ENCODE peak calls at places on chromosomes 12 and 14, in four cellular contexts. R, O, V and I are unnamed samples. For H3K27me3, the result is how much of the 10 kb centered on the place peaks cover.

GRCh38 chr14:92122351-92122677 is 545 bp downstream of the CPSF2 start:
- DNase-seq in R (no peak), O (no peak), V (no peak), I (no peak)

GRCh38 chr12:111429760-111430417 is 24.2 kb downstream of the SH2B3 start:
- DNase-seq in R (no peak), O (peak), V (no peak), I (no peak)

GRCh38 chr12:106583578-106584103 is 837 bp downstream of the RFX4 start:
- DNase-seq in R (no peak), O (no peak), V (no peak), I (no peak)

GRCh38 chr12:45296046-45296586 is 80.2 kb downstream of the ANO6 start:
- DNase-seq in R (no peak), O (no peak), V (no peak), I (no peak)

GRCh38 chr12:51890511-51891171 is 2.7 kb downstream of the ANKRD33 start:
- DNase-seq in R (no peak), O (no peak), V (no peak), I (peak)

GRCh38 chr14:89013698-89014569 is 189.5 kb downstream of the TTC8 start:
- DNase-seq in R (no peak), O (no peak), V (no peak), I (no peak)

GRCh38 chr14:104168603-104169002 is 30.2 kb downstream of the KIF26A start:
- DNase-seq in R (no peak), O (no peak), V (no peak), I (no peak)

GRCh38 chr14:74249433-74250375 is 10.5 kb downstream of the VSX2 start:
- DNase-seq in R (no peak), O (no peak), V (no peak), I (no peak)

GRCh38 chr14:53209370-53209769 is 56.2 kb upstream of the DDHD1 start:
- DNase-seq in R (no peak), O (no peak), V (no peak), I (no peak)

GRCh38 chr14:50835280-50835679 is 4.3 kb upstream of the NIN start:
- DNase-seq in R (no peak), O (peak), V (no peak), I (no peak)

GRCh38 chr12:517538-517937 is 57.8 kb downstream of the B4GALNT3 start:
- DNase-seq in R (no peak), O (no peak), V (no peak), I (no peak)

GRCh38 chr14:34180428-34180827 is 229.6 kb upstream of the EGLN3 start:
- DNase-seq in R (no peak), O (no peak), V (no peak), I (no peak)

GRCh38 chr14:88234442-88234841 is 88.6 kb downstream of the KCNK10 start:
- DNase-seq in R (no peak), O (no peak), V (no peak), I (no peak)

GRCh38 chr12:1457901-1458300 is 136.5 kb downstream of the FBXL14 start:
- DNase-seq in R (no peak), O (no peak), V (no peak), I (no peak)

GRCh38 chr12:113766880-113767878 is 198.9 kb downstream of the RBM19 start:
- DNase-seq in R (no peak), O (no peak), V (no peak), I (no peak)

GRCh38 chr12:92290016-92290685 is 144.5 kb upstream of the BTG1 start:
- DNase-seq in R (no peak), O (no peak), V (no peak), I (no peak)

GRCh38 chr12:47752552-47752951 is 6.1 kb downstream of the RAPGEF3 start:
- DNase-seq in R (no peak), O (no peak), V (no peak), I (no peak)

GRCh38 chr14:52055215-52055614 is 13.6 kb downstream of the NID2 start:
- DNase-seq in R (no peak), O (no peak), V (no peak), I (no peak)

GRCh38 chr14:61258985-61259384 is 22.2 kb downstream of the TMEM30B start:
- DNase-seq in R (no peak), O (no peak), V (no peak), I (no peak)

GRCh38 chr12:43337571-43338497 is 214.2 kb downstream of the ADAMTS20 start:
- DNase-seq in R (no peak), O (no peak), V (no peak), I (no peak)

GRCh38 chr12:80373666-80374065 is 70.4 kb upstream of the PTPRQ start:
- DNase-seq in R (no peak), O (no peak), V (no peak), I (no peak)

GRCh38 chr12:45726594-45727300 is 2.8 kb upstream of the ARID2 start:
- DNase-seq in R (peak), O (no peak), V (peak), I (peak)

GRCh38 chr12:112900298-112901145 is 6.2 kb upstream of the OAS1 start:
- DNase-seq in R (no peak), O (peak), V (no peak), I (no peak)

GRCh38 chr14:100188392-100189030 is 29.1 kb upstream of the DEGS2 start:
- DNase-seq in R (no peak), O (no peak), V (no peak), I (no peak)

GRCh38 chr14:65854215-65854614 is 441.7 kb downstream of the FUT8 start:
- DNase-seq in R (no peak), O (no peak), V (no peak), I (no peak)

GRCh38 chr12:130220361-130220760 is 58.1 kb downstream of the FZD10 start:
- DNase-seq in R (no peak), O (no peak), V (no peak), I (no peak)

GRCh38 chr12:130224613-130225012 is 62.3 kb downstream of the FZD10 start:
- DNase-seq in R (no peak), O (no peak), V (no peak), I (no peak)

GRCh38 chr12:130223767-130224244 is 61.5 kb downstream of the FZD10 start:
- DNase-seq in R (no peak), O (no peak), V (no peak), I (no peak)

GRCh38 chr12:130225347-130225746 is 63.1 kb downstream of the FZD10 start:
- DNase-seq in R (no peak), O (no peak), V (no peak), I (no peak)

DNA sequence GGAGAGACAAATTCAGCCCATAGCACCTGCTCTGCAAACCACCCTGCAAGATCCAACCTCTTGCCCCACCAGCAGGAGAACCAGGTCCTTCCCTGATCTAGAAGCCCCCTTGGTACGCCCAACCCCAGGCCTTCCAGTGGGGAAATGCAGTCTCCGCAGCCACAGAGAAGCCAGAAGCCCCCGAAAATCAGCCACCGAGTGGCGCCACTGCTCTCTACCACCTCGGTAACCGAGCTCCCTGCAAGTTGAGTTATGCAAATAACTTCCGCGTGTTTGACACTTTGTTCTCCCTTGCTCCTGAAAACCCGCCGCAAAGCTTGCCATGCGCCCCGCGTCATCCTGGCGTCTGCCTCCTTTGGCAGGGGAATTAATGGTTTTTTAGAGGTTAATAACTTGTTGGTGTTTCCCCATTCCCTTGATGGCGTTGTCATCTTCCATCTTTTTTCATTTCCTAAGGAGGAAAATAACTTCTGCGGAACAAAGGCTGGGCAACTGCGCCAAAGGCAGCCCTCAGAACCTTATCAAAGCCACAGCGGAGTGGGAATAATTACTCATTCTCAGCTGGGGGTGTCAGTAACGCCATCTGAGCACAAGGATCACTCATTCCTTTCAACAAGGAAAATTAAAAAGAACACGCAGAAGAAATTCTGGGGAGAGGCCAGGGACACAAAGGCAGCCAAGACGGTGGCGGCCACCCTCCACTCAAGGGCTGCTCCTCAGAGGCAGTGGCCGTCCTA is 60.4 kb downstream of the FZD10 start:
- DNase-seq in R (no peak), O (no peak), V (no peak), I (no peak)
- H3K27me3 ChIP-seq in R (half or more), O (under half), V (under half), I (under half)

GRCh38 chr14:46663382-46663781 is 11.8 kb upstream of the RPL10L start:
- DNase-seq in R (no peak), O (no peak), V (no peak), I (no peak)

DNA sequence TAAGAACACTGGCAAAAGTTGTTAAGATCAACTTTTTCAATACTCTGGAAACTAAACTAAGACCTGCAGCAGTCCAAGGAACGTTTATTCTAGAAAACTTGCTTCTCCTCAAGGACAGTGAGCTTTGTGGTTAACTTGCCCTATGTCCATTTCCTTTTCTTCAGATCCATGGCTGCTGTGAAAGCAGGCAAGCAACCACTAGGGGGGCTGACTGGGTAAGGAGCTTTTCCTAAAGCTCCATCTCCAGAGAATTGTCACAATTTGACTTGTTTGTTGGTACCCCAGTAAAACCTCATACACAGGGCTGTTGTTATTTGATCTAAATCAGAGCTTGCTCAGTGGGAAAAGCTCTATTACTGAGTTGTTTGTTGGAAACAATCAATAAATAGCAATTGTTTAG is 10.1 kb upstream of the RPL10L start:
- DNase-seq in R (no peak), O (no peak), V (no peak), I (no peak)
- TF ChIP-seq CTCF in R (no peak), O (no peak), V (no peak), I (no peak)

GRCh38 chr12:65827827-65828231 is 3.5 kb downstream of the HMGA2 start:
- DNase-seq in R (no peak), O (no peak), V (no peak), I (no peak)
- H3K27ac ChIP-seq in R (no peak), O (no peak), V (no peak), I (no peak)

GRCh38 chr12:5428332-5429221 is 3.3 kb upstream of the NTF3 start:
- DNase-seq in R (no peak), O (no peak), V (no peak), I (no peak)
- H3K27me3 ChIP-seq in R (half or more), O (under half), V (half or more), I (half or more)

GRCh38 chr12:100901266-100901665 is 106.7 kb downstream of the ANO4 start:
- DNase-seq in R (no peak), O (no peak), V (no peak), I (no peak)
- TF ChIP-seq CTCF in R (no peak), O (no peak), V (no peak), I (no peak)

DNA sequence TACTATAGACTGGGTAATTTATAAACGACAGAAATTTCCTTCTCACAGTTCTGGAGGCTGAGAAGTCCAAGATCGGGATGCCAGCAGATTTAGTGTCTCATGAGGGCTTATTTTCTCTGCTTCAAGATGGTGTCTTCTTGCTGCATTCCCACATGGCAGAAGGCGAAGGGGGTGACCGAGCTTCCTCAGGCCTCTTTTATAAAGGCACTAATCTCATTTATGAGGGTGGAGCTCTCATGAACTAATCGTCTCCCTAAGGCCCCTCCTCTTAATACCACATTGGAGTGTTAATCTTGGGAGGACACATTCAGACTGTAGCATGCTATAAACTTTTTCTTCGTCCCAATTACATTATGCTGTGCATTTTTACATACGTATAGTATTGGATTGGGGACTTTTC is 200.4 kb upstream of the ARHGAP5 start:
- DNase-seq in R (no peak), O (no peak), V (no peak), I (no peak)
- H3K27ac ChIP-seq in R (peak), O (no peak), V (peak), I (no peak)